ENCODE peak calls at places on chromosomes 16 and 17, in eight cellular contexts. T is memory B cell, B is AG20443, D is endothelial cell, Z is A549, N is left cardiac atrium, J is H1, X is astrocyte of the cerebellum. V is an unnamed sample.

GRCh38 chr16:24848065-24848464 is 2.3 kb downstream of the SLC5A11 start:
- DNase-seq in X (peak; percentile 13), D (no peak), N (no peak), T (no peak), Z (no peak), J (no peak), B (peak; percentile 48), V (no peak)

GRCh38 chr16:85082553-85083050 is 29.7 kb downstream of the CIBAR2 start:
- DNase-seq in N (no peak), J (no peak), T (no peak), X (no peak), B (no peak), D (no peak), Z (no peak), V (no peak)

GRCh38 chr17:72332367-72332766 is 211.5 kb downstream of the SOX9 start:
- DNase-seq in B (no peak), Z (no peak), N (no peak), D (no peak), T (no peak), J (no peak), X (no peak), V (no peak)

GRCh38 chr16:66619036-66619435 is 14.5 kb downstream of the CMTM3 start:
- DNase-seq in N (no peak), Z (no peak), B (peak; percentile 53), J (no peak), T (no peak), D (no peak), X (peak; percentile 85), V (no peak)

GRCh38 chr16:29805232-29806095 is 865 bp upstream of the MAZ start:
- DNase-seq in X (peak; percentile 87), T (peak; percentile 96), Z (peak; percentile 84), J (peak; percentile 92), B (peak; percentile 95), D (peak; percentile 98), N (peak; percentile 98), V (peak; percentile 85)

GRCh38 chr17:17849147-17849820 is 12.5 kb upstream of the SREBF1 start:
- DNase-seq in X (no peak), D (no peak), N (peak; percentile 84), Z (no peak), J (no peak), T (no peak), B (peak; percentile 81), V (no peak)

GRCh38 chr17:71764507-71764906 is 356.3 kb upstream of the SOX9 start:
- DNase-seq in Z (peak; percentile 7), X (no peak), N (no peak), T (no peak), D (peak; percentile 45), B (peak; percentile 10), J (peak; percentile 15), V (no peak)

GRCh38 chr16:16021646-16021987 is 72.2 kb downstream of the ABCC1 start:
- DNase-seq in J (no peak), T (no peak), D (no peak), X (no peak), N (no peak), B (peak; percentile 18), Z (no peak), V (no peak)

GRCh38 chr17:64373722-64374121 is 16.9 kb downstream of the PECAM1 start:
- DNase-seq in B (no peak), T (no peak), N (no peak), Z (no peak), J (no peak), D (no peak), X (no peak), V (no peak)

GRCh38 chr17:44187131-44187899 is 543 bp downstream of the TMUB2 start:
- DNase-seq in D (no peak), J (no peak), Z (no peak), T (no peak), B (peak; percentile 79), N (no peak), X (peak; percentile 32), V (peak; percentile 68)

GRCh38 chr17:65953316-65954147 is 238.4 kb downstream of the CEP112 start:
- DNase-seq in Z (no peak), X (peak; percentile 1), T (no peak), N (no peak), D (no peak), J (no peak), B (no peak), V (no peak)

GRCh38 chr16:87543436-87544191 is 50.8 kb upstream of the ZCCHC14 start:
- DNase-seq in N (peak; percentile 65), T (no peak), Z (no peak), J (no peak), X (no peak), D (no peak), B (no peak), V (no peak)

GRCh38 chr17:82888583-82889495 is 49.0 kb upstream of the ZNF750 start:
- DNase-seq in N (no peak), X (no peak), T (no peak), B (no peak), D (no peak), J (no peak), Z (no peak), V (no peak)